ENCODE peak calls at places on chromosomes 13 and 19, in six cellular contexts. Y, F, D, C, G and Z are unnamed samples.

GRCh38 chr19:45630463-45630862 is 8.7 kb downstream of the EML2 start:
- DNase-seq in Y (peak), C (peak), F (no peak), D (no peak), G (no peak), Z (peak)

GRCh38 chr13:91111476-91112190 is 235.9 kb upstream of the MIR17HG start:
- DNase-seq in Y (no peak), D (no peak), F (no peak), C (no peak), G (no peak), Z (no peak)

GRCh38 chr19:57171551-57172081 is 4.3 kb upstream of the DUXA start:
- DNase-seq in Y (peak), F (peak), G (peak), D (peak), C (no peak), Z (no peak)

GRCh38 chr13:111122056-111122455 is 6.9 kb downstream of the ARHGEF7 start:
- DNase-seq in G (no peak), F (no peak), Y (no peak), C (no peak), D (no peak), Z (no peak)

GRCh38 chr19:3766520-3766919 is 4.0 kb downstream of the MRPL54 start:
- DNase-seq in G (no peak), D (no peak), F (no peak), Y (no peak), C (no peak), Z (no peak)

GRCh38 chr19:49340069-49340864 is 5.1 kb downstream of the CD37 start:
- DNase-seq in D (peak), C (no peak), Y (no peak), G (peak), F (peak), Z (no peak)

GRCh38 chr13:52950436-52950960 is 78.1 kb upstream of the OLFM4 start:
- DNase-seq in F (no peak), Y (no peak), G (no peak), D (no peak), C (no peak), Z (no peak)

GRCh38 chr13:110503979-110504499 is 57.5 kb downstream of the RAB20 start:
- DNase-seq in Y (no peak), D (no peak), C (no peak), G (no peak), F (no peak), Z (no peak)

GRCh38 chr13:49716615-49717014 is 25.3 kb upstream of the EBPL start:
- DNase-seq in Y (no peak), F (no peak), D (no peak), C (no peak), G (no peak), Z (no peak)

GRCh38 chr13:107209811-107210210 is 641.9 kb upstream of the ARGLU1 start:
- DNase-seq in D (no peak), G (no peak), C (no peak), Y (no peak), F (no peak), Z (no peak)

GRCh38 chr13:96817336-96817941 is 176.8 kb downstream of the OXGR1 start:
- DNase-seq in G (no peak), Y (no peak), F (no peak), C (peak), D (no peak), Z (no peak)

GRCh38 chr13:70087247-70087646 is 20.4 kb upstream of the ATXN8OS start:
- DNase-seq in Y (no peak), C (no peak), D (no peak), F (no peak), G (no peak), Z (peak)

GRCh38 chr13:70088926-70089325 is 18.7 kb upstream of the ATXN8OS start:
- DNase-seq in D (no peak), Y (no peak), G (no peak), F (no peak), C (no peak), Z (no peak)

DNA sequence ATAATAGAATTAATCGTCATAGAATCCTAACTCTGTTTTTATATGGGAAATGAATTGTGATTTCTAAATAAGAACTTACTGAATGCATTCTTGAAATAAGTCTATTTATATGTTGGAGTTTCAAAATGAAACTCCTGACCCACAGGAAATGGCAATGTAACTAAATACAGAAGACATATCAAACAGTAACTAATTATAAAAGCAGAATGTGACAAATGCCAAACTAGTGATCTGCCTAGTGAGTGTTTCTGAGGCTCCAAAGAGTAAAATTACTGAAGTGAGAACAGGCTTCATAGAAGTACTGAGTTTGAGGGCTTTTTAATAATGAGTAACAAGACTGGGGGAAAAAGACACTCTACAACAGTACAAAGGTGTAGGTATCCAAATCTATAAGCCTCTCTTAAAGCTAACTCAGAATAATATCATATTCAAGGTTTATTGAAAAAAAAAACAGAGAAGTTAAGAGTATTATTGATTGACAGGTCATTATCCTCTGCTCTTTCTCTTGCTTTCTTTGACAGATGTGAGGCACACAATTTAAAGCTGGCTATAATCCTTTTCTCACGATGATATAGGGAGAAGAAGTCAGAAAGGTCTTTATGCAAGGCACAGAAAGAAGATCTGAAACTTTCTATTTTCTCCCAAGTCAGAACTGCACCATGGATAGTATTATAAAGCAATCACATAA is 17.4 kb upstream of the ATXN8OS start:
- DNase-seq in F (no peak), D (no peak), C (no peak), G (no peak), Y (no peak), Z (no peak)
- H3K27ac ChIP-seq in F (no peak), D (no peak), C (no peak), G (no peak), Y (no peak), Z (no peak)

DNA sequence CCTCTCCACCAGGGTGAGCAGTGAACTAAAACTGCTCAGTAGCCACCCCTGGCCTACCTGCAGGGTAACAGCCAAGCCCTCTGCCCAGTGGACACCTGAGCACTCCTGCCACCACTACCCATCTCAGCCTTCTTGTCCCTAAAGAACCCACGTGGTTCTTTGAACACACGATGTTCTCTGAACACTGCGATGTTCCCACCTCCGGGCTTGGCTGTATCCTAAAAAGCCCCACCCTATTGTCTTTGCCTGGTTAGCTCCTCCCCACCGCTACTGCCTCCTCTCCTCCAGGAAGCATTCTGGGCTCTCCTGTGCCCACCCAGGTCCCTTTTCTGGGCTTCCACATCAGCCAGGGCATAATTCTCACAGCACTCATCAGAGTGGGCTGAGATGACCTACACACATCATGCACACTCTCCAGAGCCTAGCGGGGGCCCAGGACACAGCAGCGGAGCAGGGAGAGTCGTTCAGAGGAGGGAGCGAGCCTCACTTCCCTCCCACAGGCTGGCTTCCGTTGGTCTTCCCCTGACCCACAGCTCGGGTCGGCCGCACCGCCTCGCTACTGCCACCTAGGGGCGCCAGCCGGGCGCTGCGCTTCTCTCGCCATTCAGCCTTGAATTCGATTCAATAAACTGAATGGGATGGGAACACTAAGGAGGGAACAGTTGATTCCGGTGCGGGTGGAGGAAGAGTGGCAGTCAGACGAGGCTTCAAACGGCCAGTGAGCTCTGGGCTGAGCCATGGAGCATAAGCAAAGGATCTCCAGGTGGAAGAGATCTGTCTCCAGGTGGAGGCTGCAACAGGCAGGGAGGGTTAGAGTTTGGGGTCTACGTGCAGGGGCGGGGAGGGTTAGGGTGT is 3.2 kb downstream of the ELAVL1 start:
- DNase-seq in C (peak), G (peak), Y (peak), D (peak), F (peak), Z (no peak)
- H3K27ac ChIP-seq in C (peak), G (peak), Y (peak), D (peak), F (peak), Z (peak)

GRCh38 chr13:113546571-113547247 is 37.8 kb upstream of the TFDP1 start:
- DNase-seq in C (no peak), D (no peak), Y (no peak), G (peak), F (peak), Z (no peak)
- H3K27ac ChIP-seq in C (no peak), D (no peak), Y (no peak), G (no peak), F (peak), Z (no peak)

GRCh38 chr19:14558370-14559066 is 13.3 kb downstream of the NDUFB7 start:
- DNase-seq in C (no peak), G (no peak), D (no peak), Y (no peak), F (peak), Z (no peak)

GRCh38 chr19:14553939-14554243 is 18.0 kb downstream of the NDUFB7 start:
- DNase-seq in D (no peak), Y (no peak), F (no peak), C (no peak), G (no peak), Z (no peak)

GRCh38 chr19:14555918-14556661 is 15.8 kb downstream of the NDUFB7 start:
- DNase-seq in G (no peak), Y (no peak), C (no peak), D (no peak), F (no peak), Z (no peak)

GRCh38 chr19:14554382-14554812 is 17.5 kb downstream of the NDUFB7 start:
- DNase-seq in D (no peak), C (no peak), F (no peak), Y (no peak), G (no peak), Z (no peak)

GRCh38 chr19:14556662-14557188 is 15.1 kb downstream of the NDUFB7 start:
- DNase-seq in F (peak), G (peak), C (peak), Y (peak), D (peak), Z (no peak)
- H3K27ac ChIP-seq in F (peak), G (no peak), C (peak), Y (no peak), D (no peak), Z (peak)